ENCODE peak calls at places on chromosomes 11 and 22, in eight cellular contexts. J is ascending aorta; Q is AG08395; K is astrocyte; U is stimulated activated CD4-positive, alpha-beta T cell treated with anti-CD3 and anti-CD28 coated beads, Interleukin-2, amount 100 ng/mL, for 48 hours; A is activated CD8-positive, alpha-beta memory T cell treated with anti-CD3 and anti-CD28 coated beads, Interleukin-2, amount 50 U/mL, for 48 hours; T is CD8-positive, alpha-beta memory T cell; H is heart right ventricle. P is an unnamed sample.

GRCh38 chr11:42528471-42528870 is 783.3 kb upstream of the API5 start:
- DNase-seq in J (no peak), K (no peak), Q (no peak), T (no peak), U (no peak), A (no peak), H (no peak), P (no peak)

GRCh38 chr11:69434341-69434960 is 47.0 kb upstream of the LINC01488 start:
- DNase-seq in U (no peak), K (no peak), H (no peak), T (no peak), A (no peak), J (no peak), Q (no peak), P (no peak)

GRCh38 chr11:7175007-7175406 is 76.7 kb upstream of the SYT9 start:
- DNase-seq in Q (no peak), K (no peak), T (no peak), A (no peak), U (no peak), J (no peak), H (no peak), P (no peak)

GRCh38 chr11:12276831-12277475 is 100.4 kb upstream of the PARVA start:
- DNase-seq in K (no peak), J (peak), A (peak), T (no peak), H (no peak), Q (no peak), U (no peak), P (no peak)

GRCh38 chr11:121829159-121829643 is 286.8 kb downstream of the BLID start:
- DNase-seq in J (peak), Q (peak), T (no peak), A (no peak), H (peak), K (peak), U (no peak), P (peak)

GRCh38 chr11:59221438-59221837 is 8.7 kb upstream of the MPEG1 start:
- DNase-seq in Q (peak), U (no peak), A (no peak), J (no peak), T (no peak), K (no peak), H (no peak), P (no peak)

GRCh38 chr22:32079110-32080089 is 36.3 kb downstream of the SLC5A1 start:
- DNase-seq in H (no peak), A (no peak), K (peak), U (no peak), T (no peak), Q (peak), J (no peak), P (no peak)

GRCh38 chr11:28228196-28228595 is 120.0 kb downstream of the METTL15 start:
- DNase-seq in A (no peak), Q (no peak), K (peak), J (no peak), T (no peak), H (no peak), U (no peak), P (no peak)

GRCh38 chr11:34921156-34921555 is 4.7 kb downstream of the PDHX start:
- DNase-seq in Q (no peak), U (no peak), H (no peak), A (no peak), J (no peak), K (no peak), T (no peak), P (no peak)

GRCh38 chr11:69297926-69298777 is 4.2 kb downstream of the MYEOV start:
- DNase-seq in Q (peak), T (peak), J (peak), U (no peak), A (no peak), H (peak), K (peak), P (no peak)

GRCh38 chr11:124893781-124894401 is 3.8 kb downstream of the ROBO4 start:
- DNase-seq in K (no peak), U (no peak), A (no peak), Q (no peak), J (no peak), T (no peak), H (no peak), P (no peak)

GRCh38 chr11:131909426-131910200 is 539.2 kb downstream of the NTM start:
- DNase-seq in U (no peak), T (no peak), A (no peak), H (no peak), Q (peak), J (no peak), K (no peak), P (no peak)

GRCh38 chr22:38098410-38099249 is 11.9 kb downstream of the BAIAP2L2 start:
- DNase-seq in K (peak), U (no peak), H (no peak), Q (peak), A (no peak), T (no peak), J (no peak), P (peak)

GRCh38 chr11:1194231-1194976 is 28.5 kb upstream of the MUC5B start:
- DNase-seq in K (no peak), H (no peak), J (peak), A (no peak), U (no peak), Q (no peak), T (no peak), P (no peak)

GRCh38 chr11:2932850-2933251 is 3.6 kb upstream of the PHLDA2 start:
- DNase-seq in T (no peak), J (peak), H (no peak), Q (peak), U (no peak), K (peak), A (no peak), P (no peak)

GRCh38 chr11:66745356-66746235 is 16.6 kb upstream of the SPTBN2 start:
- DNase-seq in A (peak), U (peak), T (peak), J (no peak), H (no peak), K (no peak), Q (no peak), P (no peak)

GRCh38 chr11:45517171-45517770 is 148.2 kb downstream of the CHST1 start:
- DNase-seq in Q (no peak), T (no peak), K (no peak), J (no peak), H (no peak), U (no peak), A (no peak), P (no peak)

P was measured in glomerular endothelial cell.